ENCODE peak calls at places on chromosomes 5 and 9, in four cellular contexts. B, X, M and K are unnamed samples.

GRCh38 chr5:37815913-37816312 is 23.9 kb downstream of the GDNF start:
- DNase-seq in B (no peak), M (no peak), X (no peak), K (no peak)

GRCh38 chr5:27524515-27524914 is 486.1 kb upstream of the CDH9 start:
- DNase-seq in X (no peak), M (no peak), B (no peak), K (no peak)

GRCh38 chr5:136006164-136006563 is 22.6 kb upstream of the TGFBI start:
- DNase-seq in B (peak), X (peak), M (no peak), K (peak)

GRCh38 chr9:76652894-76653293 is 111.3 kb upstream of the PCA3 start:
- DNase-seq in B (no peak), X (no peak), M (no peak), K (peak)

GRCh38 chr9:132023409-132024180 is 56.1 kb downstream of the MED27 start:
- DNase-seq in M (no peak), B (no peak), X (no peak), K (no peak)

GRCh38 chr9:128999581-129000206 is 28.4 kb downstream of the SH3GLB2 start:
- DNase-seq in M (no peak), B (no peak), X (no peak), K (no peak)

GRCh38 chr5:84239509-84239908 is 145.2 kb downstream of the EDIL3 start:
- DNase-seq in B (no peak), X (peak), M (no peak), K (peak)

GRCh38 chr5:122154910-122155309 is 25.6 kb downstream of the ZNF474 start:
- DNase-seq in B (no peak), X (peak), M (no peak), K (peak)

GRCh38 chr5:128470663-128471062 is 67.4 kb downstream of the FBN2 start:
- DNase-seq in X (peak), M (no peak), B (no peak), K (peak)

GRCh38 chr9:92707530-92707929 is 37.6 kb upstream of the IPPK start:
- DNase-seq in B (no peak), M (no peak), X (no peak), K (no peak)

GRCh38 chr5:58259685-58260152 is 200.2 kb downstream of the PLK2 start:
- DNase-seq in X (peak), B (peak), M (no peak), K (peak)

GRCh38 chr5:100188778-100189177 is 346.4 kb upstream of the FAM174A start:
- DNase-seq in M (no peak), X (no peak), B (no peak), K (no peak)

GRCh38 chr9:77848897-77849296 is 182.7 kb downstream of the GNAQ start:
- DNase-seq in X (peak), B (peak), M (no peak), K (peak)

GRCh38 chr5:34918025-34918424 is 2.5 kb downstream of the BRIX1 start:
- DNase-seq in B (no peak), X (no peak), M (no peak), K (no peak)
- H3K4me3 ChIP-seq in B (no peak), X (no peak), M (no peak), K (no peak)

DNA sequence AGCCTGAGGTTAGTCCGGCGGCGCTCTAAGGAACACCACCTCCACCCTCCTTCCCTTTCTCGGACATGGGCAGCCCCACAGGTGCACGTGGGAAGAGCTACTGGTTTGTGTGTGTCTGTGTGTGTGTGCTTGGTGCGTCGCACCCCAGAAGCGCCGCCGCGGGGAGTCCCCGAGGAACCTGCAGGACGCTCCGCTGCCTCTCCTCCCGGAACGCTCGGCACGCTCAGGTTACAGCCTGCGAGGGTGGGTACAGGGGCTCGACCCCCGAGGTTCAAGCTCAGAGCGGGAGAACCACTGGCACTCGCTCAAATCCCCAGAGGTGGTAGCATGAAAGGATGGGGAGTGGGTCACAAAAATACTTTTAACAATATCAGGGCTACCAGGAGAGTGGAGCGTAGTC is 2.0 kb downstream of the ASTN2 start:
- DNase-seq in X (no peak), B (no peak), M (peak), K (no peak)
- H3K4me3 ChIP-seq in X (no peak), B (peak), M (peak), K (no peak)

GRCh38 chr5:15502208-15502607 is 2.2 kb downstream of the FBXL7 start:
- DNase-seq in M (no peak), B (no peak), X (peak), K (peak)
- H3K4me3 ChIP-seq in M (peak), B (no peak), X (peak), K (peak)

GRCh38 chr5:175131432-175131831 is 312.6 kb downstream of the DRD1 start:
- DNase-seq in X (no peak), M (no peak), B (no peak), K (no peak)
- H3K4me3 ChIP-seq in X (no peak), M (no peak), B (no peak), K (no peak)

DNA sequence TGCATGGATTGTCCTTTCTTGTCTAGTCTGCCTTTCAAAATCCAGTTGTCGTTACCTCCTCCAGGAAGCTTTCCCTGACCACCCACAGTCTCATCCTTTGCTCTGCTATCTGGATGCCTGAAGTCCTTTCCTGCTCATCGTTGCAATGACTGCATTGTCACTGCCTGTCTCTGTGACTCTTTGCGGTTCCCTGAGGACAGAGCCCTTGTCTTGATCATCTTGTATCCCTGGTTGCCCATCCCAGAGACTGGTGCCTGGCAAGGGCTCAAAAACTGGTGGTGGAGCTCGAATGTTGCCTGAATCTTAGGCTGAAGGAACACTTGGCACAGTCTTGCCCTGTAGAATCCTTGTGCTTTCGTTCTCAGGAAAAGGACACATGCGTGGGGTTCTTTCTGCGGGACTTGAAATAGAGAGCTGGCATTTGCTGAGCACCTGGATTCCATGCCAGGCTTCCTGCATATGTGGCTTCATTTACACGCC is 2.4 kb downstream of the NEURL1B start:
- DNase-seq in X (no peak), B (no peak), M (peak), K (no peak)
- H3K4me3 ChIP-seq in X (no peak), B (no peak), M (peak), K (no peak)

DNA sequence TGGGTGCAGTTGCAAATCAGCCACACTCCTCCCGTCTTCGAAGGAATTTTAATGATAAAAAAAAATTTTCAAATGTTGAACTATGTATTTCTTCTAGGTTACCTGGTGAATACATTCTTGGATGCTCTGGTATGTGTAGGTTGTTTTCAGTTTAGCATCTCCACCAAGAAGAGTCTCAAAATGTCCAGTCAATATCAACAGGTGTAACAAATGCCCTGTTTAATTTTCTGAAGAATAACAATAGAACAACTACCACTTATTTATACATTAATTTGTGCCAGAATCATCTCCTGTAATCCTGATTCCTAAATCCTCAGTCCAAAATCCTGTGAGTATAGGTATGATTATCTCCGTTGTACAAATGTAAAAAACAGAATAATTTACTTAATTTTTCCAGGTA is 67.8 kb downstream of the EBF1 start:
- DNase-seq in X (no peak), B (no peak), M (no peak), K (no peak)
- H3K4me3 ChIP-seq in X (no peak), B (no peak), M (no peak), K (no peak)

DNA sequence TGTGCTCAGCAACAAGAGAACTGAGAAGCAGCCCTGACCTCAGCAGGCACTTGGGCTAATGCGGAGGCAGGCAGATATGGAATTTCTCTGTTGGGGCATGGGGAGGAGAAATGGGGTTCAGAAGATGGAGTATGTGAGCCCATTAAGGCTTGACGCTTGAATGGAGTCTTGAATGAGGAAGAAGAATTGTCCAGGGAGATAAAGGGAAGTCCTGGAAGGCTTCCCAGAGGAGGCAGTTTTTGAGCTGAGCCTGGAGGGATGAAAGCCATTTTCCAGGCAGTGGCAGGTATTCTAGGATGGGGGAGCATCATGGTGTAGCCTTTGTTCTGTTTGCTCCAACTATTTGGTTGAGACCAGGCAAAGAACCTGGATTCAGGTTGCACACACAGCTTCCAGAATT is 34.5 kb downstream of the FGF18 start:
- DNase-seq in M (no peak), X (no peak), B (no peak), K (no peak)
- H3K4me3 ChIP-seq in M (no peak), X (no peak), B (no peak), K (no peak)

GRCh38 chr9:136996361-136997281 is at the start of gene CLIC3:
- DNase-seq in B (peak), M (no peak), X (peak), K (no peak)
- H3K4me3 ChIP-seq in B (peak), M (peak), X (peak), K (peak)

GRCh38 chr9:26326473-26327044 is 566.0 kb downstream of the CAAP1 start:
- DNase-seq in X (peak), B (peak), M (peak), K (peak)
- H3K4me3 ChIP-seq in X (no peak), B (no peak), M (no peak), K (no peak)